ENCODE peak calls at places on chromosomes 6 and 20, in four cellular contexts. M is HCT116; T is naive thymus-derived CD4-positive, alpha-beta T cell; D is adrenal gland. O is an unnamed sample.
A peak's percentile ranks its signal among the peaks of the same experiment; 100 is the strongest.

GRCh38 chr6:138468320-138469015 is 30.8 kb downstream of the NHSL1 start:
- DNase-seq in T (no peak), D (no peak), M (peak; percentile 13), O (no peak)

GRCh38 chr6:43971776-43972126 is 155.5 kb downstream of the MRPL14 start:
- DNase-seq in D (no peak), T (no peak), M (no peak), O (no peak)

GRCh38 chr6:100347901-100348550 is 116.7 kb downstream of the SIM1 start:
- DNase-seq in M (no peak), D (no peak), T (no peak), O (no peak)

GRCh38 chr20:22833851-22834250 is 201.3 kb upstream of the SSTR4 start:
- DNase-seq in T (no peak), M (no peak), D (no peak), O (no peak)

GRCh38 chr20:21262812-21263211 is 40.3 kb upstream of the XRN2 start:
- DNase-seq in T (no peak), M (no peak), D (peak; percentile 58), O (no peak)

GRCh38 chr6:117908246-117909107 is 1.4 kb downstream of the SLC35F1 start:
- DNase-seq in D (no peak), M (no peak), T (no peak), O (no peak)

GRCh38 chr6:160966493-160967229 is 24.9 kb upstream of the MAP3K4 start:
- DNase-seq in M (no peak), D (no peak), T (no peak), O (no peak)

GRCh38 chr6:15399651-15400470 is 154.0 kb downstream of the JARID2 start:
- DNase-seq in T (no peak), M (no peak), D (peak; percentile 95), O (no peak)

GRCh38 chr6:27679308-27679967 is 206.5 kb upstream of the ZNF184 start:
- DNase-seq in M (no peak), D (no peak), T (no peak), O (no peak)

GRCh38 chr20:49286689-49287551 is 9.1 kb upstream of the ZNFX1 start:
- DNase-seq in D (no peak), M (no peak), T (no peak), O (no peak)

GRCh38 chr6:27517928-27518787 is 45.3 kb upstream of the ZNF184 start:
- DNase-seq in T (no peak), D (no peak), M (no peak), O (no peak)

GRCh38 chr6:14375940-14376339 is 258.4 kb downstream of the CD83 start:
- DNase-seq in D (no peak), T (no peak), M (no peak), O (no peak)

GRCh38 chr20:48630342-48631075 is 197.3 kb downstream of the PREX1 start:
- DNase-seq in M (no peak), T (no peak), D (no peak), O (no peak)

GRCh38 chr20:14568225-14568624 is 230.8 kb upstream of the FLRT3 start:
- DNase-seq in M (no peak), D (no peak), T (no peak), O (no peak)

GRCh38 chr6:68008445-68008844 is 626.6 kb upstream of the ADGRB3 start:
- DNase-seq in M (no peak), D (no peak), T (no peak), O (no peak)

GRCh38 chr20:3658019-3658707 is 5.0 kb downstream of the GFRA4 start:
- DNase-seq in D (no peak), M (no peak), T (no peak), O (no peak)

GRCh38 chr20:21027569-21027968 is 78.6 kb downstream of the LINC00237 start:
- DNase-seq in T (no peak), M (peak; percentile 54), D (no peak), O (no peak)

GRCh38 chr6:24864345-24864744 is 65.6 kb upstream of the ARMH2 start:
- DNase-seq in T (no peak), M (no peak), D (no peak), O (no peak)

GRCh38 chr20:48926267-48926666 is 4.8 kb downstream of the ARFGEF2 start:
- DNase-seq in M (no peak), T (no peak), D (no peak), O (no peak)

GRCh38 chr20:58695895-58696375 is 3.3 kb downstream of the NPEPL1 start:
- DNase-seq in D (no peak), T (no peak), M (no peak), O (no peak)

GRCh38 chr6:124955108-124955851 is 7.0 kb upstream of the RNF217 start:
- DNase-seq in D (no peak), T (no peak), M (no peak), O (no peak)

GRCh38 chr20:58511861-58512260 is 3.3 kb downstream of the APCDD1L start:
- DNase-seq in D (no peak), M (no peak), T (no peak), O (no peak)

GRCh38 chr20:23753589-23753988 is 2.9 kb upstream of the CST1 start:
- DNase-seq in D (no peak), M (no peak), T (no peak), O (no peak)

GRCh38 chr6:107304421-107305025 is 154.8 kb downstream of the PDSS2 start:
- DNase-seq in D (no peak), M (peak; percentile 48), T (no peak), O (no peak)

GRCh38 chr6:148146717-148147116 is 195.9 kb upstream of the SASH1 start:
- DNase-seq in D (no peak), M (peak; percentile 13), T (peak; percentile 13), O (peak; percentile 32)

GRCh38 chr6:42960243-42961019 is at the start of gene GNMT:
- DNase-seq in D (peak; percentile 65), T (peak; percentile 34), M (no peak), O (peak; percentile 32)

GRCh38 chr6:158909938-158910337 is 90.1 kb downstream of the RSPH3 start:
- DNase-seq in T (no peak), D (no peak), M (no peak), O (no peak)

GRCh38 chr20:53900380-53900999 is 169.9 kb downstream of the BCAS1 start:
- DNase-seq in D (no peak), M (no peak), T (no peak), O (no peak)

GRCh38 chr20:34522969-34523871 is 7.0 kb downstream of the DYNLRB1 start:
- DNase-seq in M (peak; percentile 42), D (peak; percentile 70), T (peak; percentile 46), O (peak; percentile 31)

GRCh38 chr6:8579372-8579771 is 144.0 kb upstream of the SLC35B3 start:
- DNase-seq in M (no peak), T (no peak), D (no peak), O (no peak)

GRCh38 chr6:29968130-29968529 is 25.8 kb downstream of the HLA-A start:
- DNase-seq in D (peak; percentile 34), T (no peak), M (peak; percentile 40), O (no peak)

GRCh38 chr6:48747040-48747439 is 636.0 kb upstream of the PTCHD4 start:
- DNase-seq in D (no peak), M (no peak), T (no peak), O (no peak)

GRCh38 chr20:34951252-34951651 is 4.4 kb downstream of the GSS start:
- DNase-seq in D (no peak), M (no peak), T (no peak), O (no peak)

GRCh38 chr6:26420607-26421235 is 18.6 kb downstream of the BTN3A1 start:
- DNase-seq in D (peak; percentile 43), M (peak; percentile 35), T (peak; percentile 28), O (peak; percentile 42)

GRCh38 chr6:169189227-169189626 is 64.4 kb downstream of the THBS2 start:
- DNase-seq in D (no peak), T (no peak), M (no peak), O (no peak)

GRCh38 chr6:169022079-169022478 is 231.6 kb downstream of the THBS2 start:
- DNase-seq in D (no peak), M (no peak), T (no peak), O (no peak)

GRCh38 chr20:62873280-62873679 is 11.7 kb upstream of the TCFL5 start:
- DNase-seq in T (no peak), M (no peak), D (no peak), O (no peak)
- H3K4me3 ChIP-seq in T (no peak overlapping the region), M (no peak overlapping the region), D (no peak overlapping the region), O (no peak overlapping the region)

GRCh38 chr20:44993343-44993742 is 27.0 kb downstream of the STK4 start:
- DNase-seq in M (no peak), T (no peak), D (no peak), O (no peak)
- H3K4me1 ChIP-seq in M (peaks cover 6% of the 10 kb centered on the region), T (peaks cover 63% of the 10 kb centered on the region), D (peaks cover 26% of the 10 kb centered on the region), O (peaks cover 82% of the 10 kb centered on the region)

GRCh38 chr6:20684474-20684873 is 150.2 kb downstream of the CDKAL1 start:
- DNase-seq in T (no peak), M (no peak), D (no peak), O (no peak)

GRCh38 chr6:20678831-20679352 is 144.6 kb downstream of the CDKAL1 start:
- DNase-seq in M (no peak), D (no peak), T (no peak), O (no peak)

GRCh38 chr6:20686142-20686541 is 151.9 kb downstream of the CDKAL1 start:
- DNase-seq in M (no peak), T (no peak), D (no peak), O (no peak)

GRCh38 chr6:20680697-20681165 is 146.5 kb downstream of the CDKAL1 start:
- DNase-seq in T (no peak), M (no peak), D (no peak), O (no peak)

DNA sequence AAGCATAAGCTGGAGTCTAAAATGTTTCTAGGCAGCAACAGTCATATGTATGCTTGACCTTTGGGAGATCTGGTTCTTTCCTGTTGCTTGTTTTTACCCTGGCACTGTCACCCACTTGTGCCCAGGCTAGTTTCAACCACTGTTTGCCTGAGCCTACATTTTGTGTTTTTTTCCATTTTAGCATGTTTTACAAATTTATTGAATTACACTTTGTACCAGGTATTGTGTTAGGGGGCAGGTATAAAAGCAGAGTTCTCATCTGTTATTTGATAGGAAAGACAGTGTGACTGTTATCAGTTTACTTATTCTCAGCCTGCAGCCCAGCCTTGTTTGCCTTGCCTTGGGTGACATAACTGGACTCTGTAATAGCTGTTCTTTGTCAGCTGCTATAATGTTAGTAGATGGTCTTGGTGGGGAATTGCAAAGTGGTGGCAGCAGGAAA is 147.0 kb downstream of the CDKAL1 start:
- DNase-seq in T (no peak), D (no peak), M (no peak), O (no peak)
- H3K4me3 ChIP-seq in T (no peak overlapping the region), D (no peak overlapping the region), M (no peak overlapping the region), O (no peak overlapping the region)

DNA sequence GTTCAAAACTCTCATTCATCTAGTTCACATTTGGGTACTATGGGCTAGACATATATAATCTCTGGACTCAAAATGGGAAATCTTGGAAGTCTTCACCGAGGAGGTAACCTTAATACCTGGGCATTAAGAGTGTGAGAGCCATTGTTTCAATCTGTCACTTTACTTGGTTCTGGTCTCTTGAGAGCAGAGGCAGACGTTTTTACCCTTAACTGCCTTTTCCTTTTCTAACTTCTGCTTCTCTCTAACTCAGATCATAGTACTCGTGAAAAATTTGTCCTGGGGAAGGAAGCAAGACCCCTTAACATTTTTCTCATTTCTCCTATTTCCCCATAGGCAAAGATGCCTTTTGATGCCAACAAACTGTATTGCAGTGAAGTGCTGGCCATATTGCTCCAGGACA is 83.2 kb downstream of the CTNNBL1 start:
- DNase-seq in D (no peak), T (no peak), M (no peak), O (no peak)
- H3K4me1 ChIP-seq in D (no peaks in the 10 kb centered on the region), T (no peaks in the 10 kb centered on the region), M (no peaks in the 10 kb centered on the region), O (no peaks in the 10 kb centered on the region)

GRCh38 chr6:136761227-136761922 is 30.9 kb downstream of the MAP3K5 start:
- DNase-seq in D (no peak), T (no peak), M (no peak), O (peak; percentile 44)
- H3K4me3 ChIP-seq in D (peak overlapping the region; percentile 26), T (peak overlapping the region; percentile 12), M (no peak overlapping the region), O (peak overlapping the region; percentile 4)

O was measured in CD4-positive, alpha-beta memory T cell.